ENCODE peak calls at places on chromosomes 2 and 18, in four cellular contexts. E is endothelial cell of umbilical vein, C is A549, B is HepG2. W is an unnamed sample.

GRCh38 chr2:1588994-1589611 is 155.2 kb downstream of the PXDN start:
- DNase-seq in E (no peak), B (no peak), C (no peak), W (no peak)

GRCh38 chr2:208057108-208057507 is 31.8 kb upstream of the PLEKHM3 start:
- DNase-seq in E (no peak), C (no peak), B (no peak), W (no peak)

GRCh38 chr2:215750763-215751162 is 262.6 kb downstream of the MREG start:
- DNase-seq in B (no peak), E (no peak), C (no peak), W (no peak)

GRCh38 chr2:229489016-229489415 is 217.9 kb upstream of the PID1 start:
- DNase-seq in C (peak), B (no peak), E (no peak), W (no peak)

GRCh38 chr2:221200184-221200839 is 371.8 kb downstream of the EPHA4 start:
- DNase-seq in E (no peak), C (no peak), B (no peak), W (no peak)

GRCh38 chr18:80009661-80010550 is 21.5 kb upstream of the TXNL4A start:
- DNase-seq in E (peak), C (peak), B (no peak), W (no peak)

GRCh38 chr2:72770879-72771461 is 54.9 kb downstream of the EXOC6B start:
- DNase-seq in C (peak), B (peak), E (peak), W (peak)

GRCh38 chr2:223688094-223688835 is 86.1 kb upstream of the SCG2 start:
- DNase-seq in E (no peak), C (no peak), B (no peak), W (no peak)

GRCh38 chr2:8009010-8009597 is 672.8 kb upstream of the ID2 start:
- DNase-seq in C (no peak), B (no peak), E (no peak), W (no peak)

GRCh38 chr2:109511168-109511567 is 102.6 kb downstream of the SEPTIN10 start:
- DNase-seq in C (no peak), B (no peak), E (no peak), W (no peak)

GRCh38 chr2:197931661-197932312 is 127.4 kb downstream of the PLCL1 start:
- DNase-seq in C (no peak), E (no peak), B (no peak), W (no peak)

GRCh38 chr2:26068602-26069298 is 34.9 kb downstream of the RAB10 start:
- DNase-seq in C (peak), E (peak), B (peak), W (peak)

GRCh38 chr2:3302751-3303582 is 74.7 kb downstream of the EIPR1 start:
- DNase-seq in B (peak), C (no peak), E (no peak), W (no peak)

GRCh38 chr18:60585670-60586069 is 213.1 kb upstream of the MC4R start:
- DNase-seq in C (no peak), B (no peak), E (no peak), W (no peak)

GRCh38 chr18:78330761-78331160 is 648.9 kb upstream of the SALL3 start:
- DNase-seq in B (no peak), C (no peak), E (no peak), W (no peak)

GRCh38 chr2:15561574-15562344 is 625 bp upstream of the NBAS start:
- DNase-seq in B (peak), C (peak), E (peak), W (no peak)

GRCh38 chr2:218362606-218363005 is 5.9 kb downstream of the CATIP start:
- DNase-seq in B (no peak), C (no peak), E (no peak), W (no peak)

GRCh38 chr2:239275037-239275685 is 125.7 kb downstream of the HDAC4 start:
- DNase-seq in E (no peak), B (no peak), C (peak), W (no peak)

GRCh38 chr2:202945-203344 is 60.9 kb downstream of the SH3YL1 start:
- DNase-seq in B (no peak), E (no peak), C (no peak), W (no peak)
- TF ChIP-seq MAX in B (no peak), E (no peak), C (no peak), W (no peak)

DNA sequence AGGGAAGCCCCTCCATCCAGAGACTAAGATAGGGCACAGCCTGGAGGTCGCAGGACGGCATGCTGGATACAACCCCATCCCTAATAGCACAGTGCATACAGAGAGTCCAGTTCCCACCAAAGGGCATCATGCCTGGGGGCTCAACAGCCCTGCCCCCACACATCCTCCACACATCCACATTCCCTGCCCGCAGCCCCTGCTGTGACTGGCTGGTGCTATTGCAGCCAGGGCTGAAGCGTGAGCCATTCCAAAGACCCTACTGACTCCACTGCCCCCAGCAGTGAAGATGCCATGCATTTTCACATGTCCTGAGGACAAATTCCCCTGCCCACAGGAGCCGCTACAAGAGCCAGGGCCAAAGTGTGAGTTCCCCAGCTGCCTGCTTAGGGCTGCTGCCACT is 641.6 kb downstream of the METTL4 start:
- DNase-seq in B (no peak), C (no peak), E (no peak), W (no peak)
- TF ChIP-seq MAX in B (no peak), C (no peak), E (no peak), W (no peak)

DNA sequence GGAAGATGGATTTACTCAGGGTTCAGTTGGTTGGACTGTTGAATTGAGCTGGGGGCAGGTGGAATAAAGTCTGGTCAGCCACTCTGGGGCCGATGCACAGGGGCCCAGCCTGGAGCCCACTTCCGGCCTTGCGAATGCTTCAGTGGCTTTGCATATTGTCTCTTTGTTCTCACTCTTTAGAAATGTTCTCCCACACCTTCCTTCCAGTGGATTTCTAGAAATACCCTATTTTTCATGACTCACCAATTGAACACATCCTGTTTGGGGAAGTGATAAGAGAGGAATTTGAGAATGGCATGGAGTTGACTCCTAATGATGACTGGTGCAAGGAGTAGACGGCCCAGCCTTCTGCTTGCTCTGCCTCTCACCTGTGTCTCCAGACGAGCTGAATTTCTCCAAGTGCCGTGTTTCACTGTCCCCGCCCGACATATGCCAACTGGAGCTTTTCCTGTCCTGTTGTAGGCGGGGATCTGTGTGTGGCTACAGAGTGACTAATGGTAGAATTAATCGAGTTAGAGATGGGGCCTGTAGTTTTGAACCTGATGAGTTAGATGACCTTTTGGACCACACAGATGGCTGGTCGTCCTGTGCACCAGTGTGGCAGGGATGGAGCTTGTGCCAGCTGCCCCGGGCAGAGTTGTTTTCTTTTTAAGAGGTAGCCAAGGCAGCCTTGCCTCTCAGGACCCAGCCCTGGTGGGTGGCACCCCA is 28.2 kb downstream of the ASAP2 start:
- DNase-seq in B (peak), E (peak), C (peak), W (no peak)
- TF ChIP-seq MAX in B (no peak), E (no peak), C (peak), W (no peak)

GRCh38 chr2:67503066-67503795 is 106.1 kb downstream of the ETAA1 start:
- DNase-seq in B (no peak), E (peak), C (peak), W (no peak)
- TF ChIP-seq MAX in B (no peak), E (no peak), C (no peak), W (no peak)

DNA sequence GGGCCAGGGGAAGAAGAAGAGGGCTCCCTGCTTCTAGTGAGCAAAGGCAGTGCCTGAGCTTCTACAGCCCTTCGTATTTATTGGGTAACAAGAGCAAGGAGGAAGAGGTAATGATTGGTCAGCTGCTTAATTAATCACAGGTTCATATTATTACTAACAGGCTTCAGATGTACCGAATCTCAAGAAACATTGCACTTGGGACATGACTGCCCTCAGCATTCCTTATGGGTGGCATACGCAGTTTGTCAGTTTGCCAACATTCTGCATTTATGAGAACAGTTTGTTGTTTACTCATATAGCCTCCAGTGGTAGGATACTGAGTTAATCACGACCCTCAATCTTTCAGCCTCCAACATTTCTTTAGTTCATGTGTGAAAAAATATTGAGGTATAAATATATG is 84.5 kb downstream of the HIBCH start:
- DNase-seq in C (peak), B (no peak), E (no peak), W (no peak)
- TF ChIP-seq MAX in C (no peak), B (no peak), E (no peak), W (no peak)

DNA sequence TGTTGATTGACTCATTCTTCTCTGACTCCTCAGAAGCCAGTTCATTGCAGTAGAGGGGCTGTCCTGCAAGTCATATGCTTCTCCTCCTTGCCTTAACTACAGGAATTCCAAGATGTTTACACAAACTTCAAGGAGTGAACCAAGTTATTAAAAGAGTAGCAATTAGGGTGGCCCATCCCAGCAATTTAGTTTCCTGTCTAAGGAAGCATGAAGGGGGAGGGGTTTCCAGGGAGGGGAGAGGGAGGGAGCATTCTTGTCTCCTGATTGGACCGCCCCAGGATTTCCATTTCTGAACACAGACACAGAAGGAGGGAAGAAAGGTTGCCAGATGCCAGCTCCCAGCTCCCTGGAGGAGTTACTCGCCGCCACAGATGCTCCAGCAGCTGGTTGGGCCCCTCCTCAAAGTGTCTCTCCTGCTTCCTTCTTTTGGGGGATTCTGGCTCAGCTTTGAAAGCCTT is 107.6 kb downstream of the TRIB2 start:
- DNase-seq in C (no peak), E (peak), B (no peak), W (no peak)
- TF ChIP-seq MAX in C (no peak), E (no peak), B (no peak), W (no peak)

GRCh38 chr18:22667158-22667557 is 249.4 kb upstream of the CTAGE1 start:
- DNase-seq in E (no peak), B (no peak), C (no peak), W (no peak)
- TF ChIP-seq MAX in E (no peak), B (no peak), C (no peak), W (no peak)

GRCh38 chr2:240596080-240596460 is 9.5 kb downstream of the CAPN10 start:
- DNase-seq in E (no peak), C (no peak), B (no peak), W (no peak)
- TF ChIP-seq MAX in E (no peak), C (no peak), B (no peak), W (no peak)

GRCh38 chr2:155703048-155703447 is 629.5 kb downstream of the NR4A2 start:
- DNase-seq in B (no peak), C (no peak), E (no peak), W (no peak)

GRCh38 chr2:155703917-155704316 is 628.6 kb downstream of the NR4A2 start:
- DNase-seq in E (no peak), C (no peak), B (no peak), W (no peak)

GRCh38 chr2:155708052-155708451 is 624.5 kb downstream of the NR4A2 start:
- DNase-seq in C (no peak), E (no peak), B (no peak), W (no peak)
- TF ChIP-seq MAX in C (no peak), E (no peak), B (no peak), W (no peak)

W was measured in GM12878.